ENCODE peak calls at places on chromosomes 2 and 18, in six cellular contexts. M, B, R, A, V and H are unnamed samples.
A peak's percentile ranks its signal among the peaks of the same experiment; 100 is the strongest.

GRCh38 chr2:39920318-39920775 is 141.3 kb upstream of the THUMPD2 start:
- DNase-seq in B (no peak), V (no peak), M (no peak), A (no peak), R (no peak), H (no peak)

GRCh38 chr2:168404764-168405163 is 51.3 kb upstream of the CERS6 start:
- DNase-seq in V (no peak), M (no peak), A (no peak), R (peak; percentile 14), B (no peak), H (no peak)

GRCh38 chr2:118061135-118061955 is 26.9 kb upstream of the INSIG2 start:
- DNase-seq in R (no peak), M (no peak), V (no peak), A (peak; percentile 2), B (no peak), H (no peak)

GRCh38 chr2:224401641-224402342 is at the start of gene FAM124B:
- DNase-seq in M (peak; percentile 20), A (no peak), R (peak; percentile 29), B (no peak), V (peak; percentile 70), H (peak; percentile 70)

GRCh38 chr2:26807788-26808460 is 22.1 kb downstream of the CENPA start:
- DNase-seq in V (no peak), R (no peak), B (no peak), M (no peak), A (peak; percentile 75), H (no peak)

GRCh38 chr2:42809131-42809875 is 16.9 kb upstream of the HAAO start:
- DNase-seq in V (no peak), M (no peak), B (no peak), A (peak; percentile 40), R (peak; percentile 32), H (no peak)

GRCh38 chr2:120885311-120885710 is 149.6 kb downstream of the GLI2 start:
- DNase-seq in A (peak; percentile 57), B (no peak), M (no peak), R (no peak), V (no peak), H (no peak)

GRCh38 chr18:74413811-74414210 is 43.3 kb downstream of the DIPK1C start:
- DNase-seq in A (no peak), B (no peak), V (peak; percentile 7), M (no peak), R (no peak), H (no peak)

GRCh38 chr2:190537765-190538164 is 3.2 kb upstream of the NEMP2 start:
- DNase-seq in B (no peak), R (no peak), V (no peak), A (no peak), M (no peak), H (no peak)

GRCh38 chr18:23903971-23904370 is 110.6 kb upstream of the TTC39C start:
- DNase-seq in A (no peak), R (no peak), B (no peak), M (no peak), V (no peak), H (no peak)

GRCh38 chr18:49457616-49458015 is 2.8 kb downstream of the DYM start:
- DNase-seq in R (no peak), V (no peak), A (no peak), B (no peak), M (no peak), H (no peak)

GRCh38 chr2:158806941-158807340 is 11.8 kb downstream of the DAPL1 start:
- DNase-seq in B (no peak), A (no peak), R (no peak), M (no peak), V (no peak), H (no peak)

GRCh38 chr2:216687111-216687510 is 8.2 kb downstream of the IGFBP5 start:
- DNase-seq in A (no peak), B (no peak), M (no peak), V (no peak), R (no peak), H (peak; percentile 27)

GRCh38 chr2:216680951-216681629 is 14.3 kb downstream of the IGFBP5 start:
- DNase-seq in B (no peak), A (no peak), R (no peak), M (no peak), V (no peak), H (no peak)

GRCh38 chr2:216685327-216685875 is 9.9 kb downstream of the IGFBP5 start:
- DNase-seq in V (no peak), A (no peak), R (no peak), M (no peak), B (no peak), H (peak; percentile 18)

GRCh38 chr2:216681683-216682082 is 13.7 kb downstream of the IGFBP5 start:
- DNase-seq in V (no peak), A (no peak), M (no peak), B (no peak), R (no peak), H (no peak)

GRCh38 chr2:216683846-216684245 is 11.5 kb downstream of the IGFBP5 start:
- DNase-seq in M (no peak), A (no peak), B (no peak), V (peak; percentile 70), R (peak; percentile 54), H (no peak)
- H3K4me1 ChIP-seq in M (no peaks in the 10 kb centered on the region), A (peaks cover 11% of the 10 kb centered on the region), B (peaks cover 10% of the 10 kb centered on the region), V (no peaks in the 10 kb centered on the region), R (peaks cover 19% of the 10 kb centered on the region), H (peaks cover 5% of the 10 kb centered on the region)

DNA sequence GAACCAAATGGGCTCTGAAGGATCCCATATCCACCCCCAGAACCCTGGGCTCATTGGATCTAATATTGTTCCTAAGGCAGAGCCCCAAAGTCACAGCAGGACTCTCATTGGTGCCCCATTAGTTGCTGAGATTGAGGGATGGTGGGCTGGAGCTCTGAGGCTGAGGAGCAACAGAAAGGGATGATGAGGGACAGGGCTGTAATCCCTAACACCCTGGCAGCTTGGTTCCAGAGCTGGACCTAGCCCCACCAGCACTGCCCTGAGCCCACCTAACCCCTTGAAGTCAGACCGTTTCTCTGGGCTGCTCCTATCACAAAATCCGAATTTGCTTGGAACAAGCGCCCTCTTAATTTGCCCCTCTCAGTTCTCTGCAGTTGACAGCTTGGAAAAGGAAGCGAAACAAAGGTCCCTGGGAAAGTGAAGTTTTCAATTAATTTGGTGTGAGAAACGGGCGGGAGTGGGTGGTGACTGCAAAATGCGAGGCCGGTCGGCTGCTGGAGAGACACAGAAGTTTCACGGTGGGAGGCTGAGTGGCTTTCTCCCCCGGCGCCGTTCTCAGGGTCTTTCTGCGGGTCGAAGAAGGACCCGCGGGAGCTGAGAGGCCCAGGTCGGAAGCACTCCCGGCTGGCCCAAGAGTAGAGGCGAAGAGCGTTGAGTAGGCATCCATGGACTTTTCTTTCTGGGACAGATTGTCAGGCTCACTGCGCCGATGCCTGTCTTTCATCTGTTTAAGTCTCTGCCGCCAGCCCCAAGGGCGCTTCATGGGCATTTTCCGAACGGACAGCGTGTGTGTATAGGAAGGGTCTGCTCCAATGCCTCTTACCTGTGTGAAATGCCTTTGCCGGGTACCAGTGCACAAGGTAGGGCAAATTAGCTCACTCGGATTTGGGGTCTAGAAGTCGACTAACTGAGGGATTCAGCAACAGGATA is 927 bp upstream of the HOXD13 start:
- DNase-seq in R (no peak), A (no peak), V (no peak), M (no peak), B (no peak), H (no peak)
- H3K4me1 ChIP-seq in R (peaks cover 22% of the 10 kb centered on the region), A (peaks cover 11% of the 10 kb centered on the region), V (no peaks in the 10 kb centered on the region), M (peaks cover 17% of the 10 kb centered on the region), B (no peaks in the 10 kb centered on the region), H (peaks cover 23% of the 10 kb centered on the region)

GRCh38 chr18:57791911-57792310 is 11.2 kb downstream of the ATP8B1 start:
- DNase-seq in M (no peak), B (no peak), A (no peak), R (no peak), V (no peak), H (no peak)

GRCh38 chr18:57793630-57793986 is 9.5 kb downstream of the ATP8B1 start:
- DNase-seq in B (no peak), R (no peak), A (no peak), M (no peak), V (no peak), H (no peak)

GRCh38 chr18:57794951-57795728 is 8.0 kb downstream of the ATP8B1 start:
- DNase-seq in V (peak; percentile 56), M (no peak), B (no peak), A (no peak), R (peak; percentile 56), H (no peak)

GRCh38 chr18:57791192-57791591 is 11.9 kb downstream of the ATP8B1 start:
- DNase-seq in M (no peak), R (no peak), V (no peak), B (no peak), A (no peak), H (no peak)

GRCh38 chr18:57792741-57793629 is 10.1 kb downstream of the ATP8B1 start:
- DNase-seq in R (no peak), V (peak; percentile 42), B (no peak), A (no peak), M (no peak), H (no peak)
- H3K4me1 ChIP-seq in R (peaks cover 36% of the 10 kb centered on the region), V (no peaks in the 10 kb centered on the region), B (peaks cover 35% of the 10 kb centered on the region), A (peaks cover 3% of the 10 kb centered on the region), M (no peaks in the 10 kb centered on the region), H (peaks cover 36% of the 10 kb centered on the region)

DNA sequence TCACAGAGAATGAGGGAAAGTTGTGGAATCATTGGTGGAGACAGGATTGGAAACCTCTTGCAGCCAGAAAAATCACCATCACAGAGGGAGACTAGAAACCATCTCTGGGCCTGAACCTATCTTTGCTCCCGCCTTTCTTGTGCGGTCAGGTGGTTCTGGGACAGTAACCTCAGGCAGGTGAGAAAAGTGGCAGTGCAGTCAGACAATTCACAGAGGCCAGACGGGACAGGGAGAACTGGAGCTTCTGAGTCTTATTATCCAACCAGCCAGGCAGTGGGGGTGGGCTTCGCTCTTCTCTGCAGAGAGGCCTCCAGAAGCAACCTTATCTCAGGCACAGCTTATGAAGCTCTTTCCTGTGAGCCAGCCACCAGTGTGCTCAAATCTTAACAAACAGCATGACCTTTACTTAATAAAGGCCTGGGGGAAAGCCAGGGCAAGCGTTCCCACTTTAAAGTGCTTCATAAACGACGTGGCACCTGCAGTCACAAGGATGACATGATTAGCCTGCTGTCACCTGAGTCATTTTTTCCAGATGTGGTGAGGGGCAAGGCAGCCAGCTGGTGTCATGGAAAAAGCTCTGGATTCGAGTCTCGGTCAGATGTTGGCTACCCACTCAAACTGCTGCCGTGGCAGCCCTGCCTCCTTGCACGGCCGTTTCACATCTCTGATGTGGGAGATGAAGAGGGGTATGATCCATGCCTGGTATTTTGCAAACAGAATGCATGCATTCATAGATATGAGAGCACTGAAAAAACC is 109.7 kb downstream of the B3GNT2 start:
- DNase-seq in M (peak; percentile 15), B (no peak), R (no peak), V (no peak), A (peak; percentile 40), H (no peak)
- H3K4me1 ChIP-seq in M (peaks cover 86% of the 10 kb centered on the region), B (peaks cover 54% of the 10 kb centered on the region), R (peaks cover 37% of the 10 kb centered on the region), V (peaks cover 4% of the 10 kb centered on the region), A (peaks cover 57% of the 10 kb centered on the region), H (peaks cover 47% of the 10 kb centered on the region)

GRCh38 chr18:79399275-79400081 is 3.7 kb downstream of the NFATC1 start:
- DNase-seq in V (peak; percentile 66), A (no peak), M (no peak), R (no peak), B (no peak), H (peak; percentile 74)
- H3K4me1 ChIP-seq in V (peaks cover 15% of the 10 kb centered on the region), A (no peaks in the 10 kb centered on the region), M (peaks cover 70% of the 10 kb centered on the region), R (peaks cover 51% of the 10 kb centered on the region), B (peaks cover 13% of the 10 kb centered on the region), H (peaks cover 56% of the 10 kb centered on the region)

DNA sequence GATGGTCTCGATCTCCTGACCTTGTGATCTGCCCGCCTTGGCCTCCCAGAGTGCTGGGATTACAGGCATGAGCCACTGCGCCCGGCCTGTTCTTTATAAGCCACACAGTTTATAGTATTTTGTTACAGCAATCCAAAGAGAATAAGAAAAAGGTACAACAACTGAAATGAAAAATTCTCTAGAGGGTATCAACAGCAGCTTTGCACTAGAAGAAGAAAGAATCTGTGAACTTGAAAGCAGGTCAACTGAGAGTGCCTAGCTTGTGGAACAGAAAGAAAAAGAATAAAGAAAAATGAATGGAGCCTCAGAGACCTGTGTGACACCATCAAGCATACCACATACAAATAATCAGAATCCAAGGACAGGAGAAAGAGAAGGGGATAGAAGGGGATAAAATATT is 66.8 kb upstream of the CTLA4 start:
- DNase-seq in R (no peak), B (no peak), V (no peak), A (no peak), M (no peak), H (no peak)
- H3K4me1 ChIP-seq in R (no peaks in the 10 kb centered on the region), B (no peaks in the 10 kb centered on the region), V (no peaks in the 10 kb centered on the region), A (no peaks in the 10 kb centered on the region), M (peaks cover 25% of the 10 kb centered on the region), H (peaks cover 15% of the 10 kb centered on the region)